ENCODE peak calls at places on chromosomes 11 and 22, in four cellular contexts. One of them, this sample, is unnamed.

GRCh38 chr11:20259506-20259905 is 99.2 kb upstream of the DBX1 start:
- DNase-seq in HepG2: no peak
- DNase-seq in GM12878: no peak
- DNase-seq in K562: no peak
- DNase-seq in this sample: no peak

GRCh38 chr11:90476442-90477007 is 253.7 kb upstream of the CHORDC1 start:
- DNase-seq in HepG2: peak
- DNase-seq in GM12878: peak
- DNase-seq in K562: no peak
- DNase-seq in this sample: no peak

GRCh38 chr11:84922836-84923235 is 704.3 kb downstream of the DLG2 start:
- DNase-seq in HepG2: no peak
- DNase-seq in GM12878: no peak
- DNase-seq in K562: no peak
- DNase-seq in this sample: no peak

GRCh38 chr11:46273511-46274205 is 3.8 kb upstream of the CREB3L1 start:
- DNase-seq in HepG2: peak
- DNase-seq in GM12878: no peak
- DNase-seq in K562: peak
- DNase-seq in this sample: no peak

GRCh38 chr11:94219771-94220170 is 84.6 kb upstream of the IZUMO1R start:
- DNase-seq in HepG2: no peak
- DNase-seq in GM12878: no peak
- DNase-seq in K562: no peak
- DNase-seq in this sample: no peak

GRCh38 chr11:73001615-73002014 is 140.5 kb downstream of the FCHSD2 start:
- DNase-seq in HepG2: no peak
- DNase-seq in GM12878: no peak
- DNase-seq in K562: no peak
- DNase-seq in this sample: no peak

GRCh38 chr11:117818036-117818858 is 6.3 kb downstream of the FXYD2 start:
- DNase-seq in HepG2: no peak
- DNase-seq in GM12878: no peak
- DNase-seq in K562: peak
- DNase-seq in this sample: no peak

GRCh38 chr11:129814244-129814992 is 1.2 kb upstream of the TMEM45B start:
- DNase-seq in HepG2: no peak
- DNase-seq in GM12878: no peak
- DNase-seq in K562: peak
- DNase-seq in this sample: no peak

GRCh38 chr11:61918251-61919112 is 1.1 kb upstream of the RAB3IL1 start:
- DNase-seq in HepG2: no peak
- DNase-seq in GM12878: no peak
- DNase-seq in K562: no peak
- DNase-seq in this sample: no peak

GRCh38 chr22:38431266-38432010 is 23.6 kb downstream of the KCNJ4 start:
- DNase-seq in HepG2: peak
- DNase-seq in GM12878: no peak
- DNase-seq in K562: no peak
- DNase-seq in this sample: no peak

GRCh38 chr11:11244470-11245080 is 108.5 kb downstream of the CSNK2A3 start:
- DNase-seq in HepG2: no peak
- DNase-seq in GM12878: no peak
- DNase-seq in K562: no peak
- DNase-seq in this sample: no peak
- TF ChIP-seq TARDBP in HepG2: no peak
- TF ChIP-seq TARDBP in GM12878: no peak
- TF ChIP-seq TARDBP in K562: no peak
- TF ChIP-seq TARDBP in this sample: no peak

GRCh38 chr22:49738566-49738965 is 89.1 kb downstream of the BRD1 start:
- DNase-seq in HepG2: no peak
- DNase-seq in GM12878: no peak
- DNase-seq in K562: no peak
- DNase-seq in this sample: no peak
- TF ChIP-seq TARDBP in HepG2: no peak
- TF ChIP-seq TARDBP in GM12878: no peak
- TF ChIP-seq TARDBP in K562: no peak
- TF ChIP-seq TARDBP in this sample: no peak

GRCh38 chr22:43345356-43345755 is 2.2 kb upstream of the SCUBE1 start:
- DNase-seq in HepG2: no peak
- DNase-seq in GM12878: no peak
- DNase-seq in K562: no peak
- DNase-seq in this sample: no peak
- TF ChIP-seq TARDBP in HepG2: no peak
- TF ChIP-seq TARDBP in GM12878: no peak
- TF ChIP-seq TARDBP in K562: no peak
- TF ChIP-seq TARDBP in this sample: no peak

GRCh38 chr11:2328040-2328439 is 26.2 kb downstream of the TSPAN32 start:
- DNase-seq in HepG2: no peak
- DNase-seq in GM12878: no peak
- DNase-seq in K562: no peak
- DNase-seq in this sample: no peak

GRCh38 chr11:2330696-2331095 is 28.9 kb downstream of the TSPAN32 start:
- DNase-seq in HepG2: no peak
- DNase-seq in GM12878: no peak
- DNase-seq in K562: no peak
- DNase-seq in this sample: no peak

GRCh38 chr11:2331404-2331803 is 29.6 kb downstream of the TSPAN32 start:
- DNase-seq in HepG2: no peak
- DNase-seq in GM12878: no peak
- DNase-seq in K562: no peak
- DNase-seq in this sample: no peak

GRCh38 chr11:2328656-2329354 is 27.0 kb downstream of the TSPAN32 start:
- DNase-seq in HepG2: no peak
- DNase-seq in GM12878: no peak
- DNase-seq in K562: no peak
- DNase-seq in this sample: no peak

DNA sequence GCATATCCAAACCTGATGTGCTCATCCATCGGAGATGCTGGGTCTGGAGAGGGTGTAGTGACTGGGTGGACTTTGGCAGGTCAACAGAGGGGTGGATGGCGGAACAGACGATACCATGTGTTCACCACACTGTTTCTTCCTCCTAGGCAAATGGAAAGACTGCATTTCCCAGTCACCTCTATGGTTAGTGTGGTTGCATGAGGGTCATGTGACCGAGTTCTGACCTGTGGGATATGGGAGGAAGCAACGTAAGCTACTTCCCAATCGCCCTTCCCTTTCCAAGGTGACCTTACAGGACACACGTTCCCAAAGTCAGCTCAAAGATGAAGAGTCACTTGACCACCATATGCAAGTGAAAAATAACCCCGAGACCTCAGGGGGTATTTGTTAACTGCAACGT is 27.7 kb downstream of the TSPAN32 start:
- DNase-seq in HepG2: no peak
- DNase-seq in GM12878: no peak
- DNase-seq in K562: no peak
- DNase-seq in this sample: no peak
- TF ChIP-seq TARDBP in HepG2: no peak
- TF ChIP-seq TARDBP in GM12878: no peak
- TF ChIP-seq TARDBP in K562: no peak
- TF ChIP-seq TARDBP in this sample: no peak

GRCh38 chr11:104329043-104329442 is 165.1 kb upstream of the PDGFD start:
- DNase-seq in HepG2: no peak
- DNase-seq in GM12878: no peak
- DNase-seq in K562: no peak
- DNase-seq in this sample: no peak
- TF ChIP-seq TARDBP in HepG2: no peak
- TF ChIP-seq TARDBP in GM12878: no peak
- TF ChIP-seq TARDBP in K562: no peak
- TF ChIP-seq TARDBP in this sample: no peak

DNA sequence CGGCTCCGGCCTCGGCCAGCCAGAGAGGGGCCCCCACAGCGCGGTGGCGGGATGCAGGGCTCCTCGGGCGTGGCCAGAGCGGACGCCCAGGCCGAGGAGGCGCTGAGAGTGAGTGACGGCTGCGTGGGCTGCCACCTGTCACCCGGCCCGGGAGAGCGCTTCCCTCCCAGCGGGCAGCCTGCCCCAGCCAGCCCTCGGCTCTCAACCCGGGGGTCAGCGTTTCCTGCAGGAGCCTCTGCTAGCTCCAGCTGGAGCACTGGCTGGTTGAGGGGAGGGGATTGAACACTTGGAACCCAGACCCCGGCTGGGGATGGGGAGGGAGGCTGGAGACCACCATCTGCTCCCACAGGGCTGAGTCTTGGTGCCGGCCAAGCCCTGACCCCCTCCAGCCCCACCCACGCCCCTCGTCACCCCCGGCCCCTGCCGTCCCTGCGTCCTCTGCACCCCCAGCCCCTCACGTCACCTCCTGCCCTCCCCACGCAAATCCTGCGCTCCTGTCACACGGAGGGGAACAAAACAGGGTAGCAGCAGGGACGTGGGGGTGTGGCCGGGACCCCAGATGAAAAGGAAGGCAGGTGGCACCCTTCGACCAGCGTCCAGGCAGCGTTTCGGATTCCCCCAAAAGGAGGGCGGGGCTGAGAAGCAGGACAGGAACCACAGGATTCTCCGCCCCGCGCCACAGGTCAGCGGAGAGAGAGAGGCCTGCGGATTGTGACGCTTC is 156.9 kb downstream of the BRD1 start:
- DNase-seq in HepG2: no peak
- DNase-seq in GM12878: no peak
- DNase-seq in K562: no peak
- DNase-seq in this sample: no peak
- TF ChIP-seq TARDBP in HepG2: no peak
- TF ChIP-seq TARDBP in GM12878: no peak
- TF ChIP-seq TARDBP in K562: no peak
- TF ChIP-seq TARDBP in this sample: no peak

GRCh38 chr22:24200616-24201212 is 19.4 kb downstream of the SUSD2 start:
- DNase-seq in HepG2: peak
- DNase-seq in GM12878: no peak
- DNase-seq in K562: no peak
- DNase-seq in this sample: no peak
- TF ChIP-seq TARDBP in HepG2: no peak
- TF ChIP-seq TARDBP in GM12878: no peak
- TF ChIP-seq TARDBP in K562: no peak
- TF ChIP-seq TARDBP in this sample: no peak

GRCh38 chr11:30345644-30346043 is 22.7 kb downstream of the ARL14EP start:
- DNase-seq in HepG2: no peak
- DNase-seq in GM12878: no peak
- DNase-seq in K562: no peak
- DNase-seq in this sample: no peak

GRCh38 chr11:30348035-30348434 is 25.1 kb downstream of the ARL14EP start:
- DNase-seq in HepG2: no peak
- DNase-seq in GM12878: no peak
- DNase-seq in K562: no peak
- DNase-seq in this sample: no peak

GRCh38 chr11:30342736-30343166 is 19.8 kb downstream of the ARL14EP start:
- DNase-seq in HepG2: no peak
- DNase-seq in GM12878: peak
- DNase-seq in K562: no peak
- DNase-seq in this sample: no peak

GRCh38 chr11:30344085-30344484 is 21.2 kb downstream of the ARL14EP start:
- DNase-seq in HepG2: no peak
- DNase-seq in GM12878: peak
- DNase-seq in K562: no peak
- DNase-seq in this sample: no peak

DNA sequence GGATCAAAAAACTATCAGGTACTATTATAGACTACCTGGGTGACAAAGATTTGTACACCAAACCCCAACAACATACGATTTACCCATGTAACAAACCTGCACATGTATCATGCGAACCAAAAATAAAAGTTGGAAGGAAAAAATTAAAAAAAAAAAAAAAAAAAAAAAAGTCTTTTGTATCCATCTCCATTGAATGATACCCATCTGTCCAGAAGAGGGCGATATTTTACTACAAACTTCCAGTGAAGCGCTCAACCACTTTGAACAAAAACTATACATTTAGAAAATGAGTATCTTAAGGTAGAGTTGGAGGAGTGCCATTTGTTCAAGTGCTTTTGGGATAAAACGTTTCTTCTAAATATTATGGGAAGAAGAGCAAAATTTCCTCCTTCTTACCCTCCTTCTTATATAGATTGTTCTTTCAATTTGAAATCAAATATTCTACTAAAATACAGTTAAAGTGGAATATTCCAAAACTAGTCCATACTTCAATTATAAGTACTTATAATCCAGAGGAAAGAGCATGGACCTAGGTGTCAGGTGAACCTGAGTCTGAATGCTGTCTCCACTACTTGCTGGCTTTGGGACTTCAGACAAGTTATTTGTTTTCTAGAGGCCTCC is 23.3 kb downstream of the ARL14EP start:
- DNase-seq in HepG2: peak
- DNase-seq in GM12878: no peak
- DNase-seq in K562: peak
- DNase-seq in this sample: peak
- TF ChIP-seq TARDBP in HepG2: no peak
- TF ChIP-seq TARDBP in GM12878: no peak
- TF ChIP-seq TARDBP in K562: no peak
- TF ChIP-seq TARDBP in this sample: no peak

DNA sequence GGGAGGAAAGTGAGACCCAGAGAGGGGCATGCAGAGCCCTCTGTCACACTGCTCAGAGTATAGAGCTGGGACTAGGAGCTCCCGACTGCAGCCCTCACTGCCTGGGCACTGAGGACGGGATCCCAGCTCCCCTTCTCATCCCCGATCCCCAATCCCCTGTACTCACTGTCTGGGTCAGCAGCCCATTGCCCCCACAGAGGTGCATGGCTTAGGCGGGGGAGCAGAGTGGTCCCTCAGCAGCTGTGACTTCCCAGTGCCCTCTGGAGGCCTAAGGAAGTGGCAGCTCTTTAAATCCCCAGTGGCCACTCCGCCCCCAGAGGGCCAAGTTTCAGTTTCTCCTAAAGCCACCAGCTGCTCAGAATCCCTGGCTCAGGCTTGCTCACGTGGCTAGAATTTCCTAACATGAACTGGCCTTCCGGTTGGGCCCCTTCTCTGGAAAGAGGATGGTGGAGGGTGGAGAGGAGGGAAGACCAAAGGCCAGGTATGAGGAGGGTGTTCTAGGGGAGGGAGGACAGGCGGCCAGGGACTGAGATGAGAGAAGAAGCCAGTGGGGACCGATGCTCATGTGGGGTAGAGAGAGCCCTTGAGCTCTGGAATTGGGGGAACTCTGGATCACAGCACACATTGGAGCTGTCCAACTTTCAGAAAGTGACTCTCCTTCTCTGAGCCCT is at the start of gene BATF2:
- DNase-seq in HepG2: peak
- DNase-seq in GM12878: no peak
- DNase-seq in K562: peak
- DNase-seq in this sample: peak
- TF ChIP-seq TARDBP in HepG2: peak
- TF ChIP-seq TARDBP in GM12878: no peak
- TF ChIP-seq TARDBP in K562: no peak
- TF ChIP-seq TARDBP in this sample: no peak